ENCODE peak calls at places on chromosomes 3 and 15, in six cellular contexts. R is activated CD4-positive, alpha-beta T cell treated with anti-CD3 and anti-CD28 coated beads for 48 hours; G is activated T-helper 9 cell treated with anti-CD3 and anti-CD28 coated beads, Interleukin-2, amount 50 U/mL, for 16 hours; T is T-helper 17 cell; M is NCI-H2029 treated with DMSO at 0.1 percent for 48 hours; X is naive thymus-derived CD4-positive, alpha-beta T cell. I is an unnamed sample.
A peak's percentile ranks its signal among the peaks of the same experiment; 100 is the strongest.

GRCh38 chr15:26235148-26235769 is 372.1 kb upstream of the ATP10A start:
- DNase-seq in R (no peak), G (no peak), T (no peak), M (no peak), X (no peak), I (no peak)

GRCh38 chr3:122918576-122919290 is 108.8 kb downstream of the SEMA5B start:
- DNase-seq in R (no peak), G (no peak), T (no peak), M (no peak), X (no peak), I (peak; percentile 98)

GRCh38 chr15:99097441-99098410 is 7.2 kb upstream of the SYNM start:
- DNase-seq in R (no peak), G (no peak), T (no peak), M (no peak), X (no peak), I (no peak)

GRCh38 chr15:66252411-66253295 is 897 bp downstream of the MEGF11 start:
- DNase-seq in R (peak; percentile 63), G (peak; percentile 16), T (peak; percentile 26), M (no peak), X (peak; percentile 36), I (no peak)

GRCh38 chr3:56894912-56895431 is 93.2 kb upstream of the ARHGEF3 start:
- DNase-seq in R (peak; percentile 45), G (no peak), T (no peak), M (no peak), X (peak; percentile 21), I (no peak)

GRCh38 chr3:152471814-152472605 is 203.3 kb downstream of the MBNL1 start:
- DNase-seq in R (peak; percentile 79), G (peak; percentile 46), T (peak; percentile 27), M (peak; percentile 40), X (peak; percentile 80), I (peak; percentile 5)

GRCh38 chr3:110378481-110378880 is 693.1 kb upstream of the NECTIN3 start:
- DNase-seq in R (no peak), G (no peak), T (no peak), M (no peak), X (no peak), I (no peak)

GRCh38 chr15:25738171-25738792 is 124.8 kb downstream of the ATP10A start:
- DNase-seq in R (no peak), G (no peak), T (no peak), M (no peak), X (no peak), I (no peak)

GRCh38 chr3:133742351-133743091 is 3.7 kb upstream of the TF start:
- DNase-seq in R (no peak), G (no peak), T (no peak), M (peak; percentile 64), X (no peak), I (peak; percentile 43)

GRCh38 chr3:147412917-147413711 is 3.9 kb downstream of the ZIC1 start:
- DNase-seq in R (no peak), G (no peak), T (no peak), M (no peak), X (no peak), I (no peak)

GRCh38 chr3:160372780-160373179 is 26.2 kb downstream of the IFT80 start:
- DNase-seq in R (no peak), G (no peak), T (no peak), M (no peak), X (no peak), I (no peak)

GRCh38 chr3:33491697-33492096 is 51.5 kb upstream of the UBP1 start:
- DNase-seq in R (no peak), G (no peak), T (no peak), M (no peak), X (no peak), I (no peak)

GRCh38 chr15:91252756-91253155 is 152.7 kb downstream of the SV2B start:
- DNase-seq in R (no peak), G (no peak), T (no peak), M (no peak), X (no peak), I (no peak)

GRCh38 chr15:97978408-97979130 is 18.1 kb downstream of the ARRDC4 start:
- DNase-seq in R (no peak), G (no peak), T (no peak), M (no peak), X (no peak), I (no peak)

GRCh38 chr3:2784627-2785026 is 325.5 kb downstream of the IL5RA start:
- DNase-seq in R (no peak), G (no peak), T (no peak), M (no peak), X (no peak), I (no peak)